ENCODE peak calls at places on chromosomes 4 and X, in ten cellular contexts. H, Z, V, J, X, O, I, E, T and S are unnamed samples.

GRCh38 chrX:7059214-7059838 is 88.2 kb upstream of the STS start:
- DNase-seq in I (no peak), T (no peak), O (no peak), E (no peak), X (no peak), H (no peak), J (no peak), V (no peak), Z (no peak), S (no peak)

GRCh38 chr4:156113138-156113537 is 159.5 kb upstream of the CTSO start:
- DNase-seq in Z (no peak), V (no peak), T (no peak), E (no peak), O (no peak), I (no peak), X (no peak), J (no peak), H (no peak), S (no peak)

GRCh38 chr4:61152433-61152832 is 47.7 kb upstream of the ADGRL3 start:
- DNase-seq in Z (no peak), T (no peak), J (no peak), E (no peak), O (no peak), H (no peak), I (no peak), X (no peak), V (no peak), S (no peak)

GRCh38 chr4:179750374-179750773 is 2308.1 kb upstream of the AGA start:
- DNase-seq in O (no peak), V (no peak), I (no peak), J (peak), X (no peak), Z (no peak), E (peak), T (no peak), H (peak), S (no peak)

GRCh38 chrX:2784026-2784425 is 32.2 kb downstream of the XG start:
- DNase-seq in J (no peak), O (peak), T (no peak), I (no peak), Z (peak), H (no peak), V (no peak), E (no peak), X (no peak), S (no peak)

GRCh38 chrX:123833387-123833786 is 26.5 kb upstream of the XIAP start:
- DNase-seq in J (peak), X (no peak), V (peak), E (peak), O (no peak), H (peak), I (peak), Z (peak), T (peak), S (no peak)

GRCh38 chr4:185933078-185933581 is 121.1 kb upstream of the SORBS2 start:
- DNase-seq in O (no peak), X (no peak), H (no peak), Z (peak), V (peak), J (no peak), T (no peak), E (peak), I (no peak), S (peak)

GRCh38 chr4:121696140-121696640 is 590 bp downstream of the ANXA5 start:
- DNase-seq in E (peak), Z (peak), H (peak), V (peak), X (no peak), O (peak), I (peak), J (peak), T (peak), S (no peak)

GRCh38 chr4:28238756-28239155 is 1378.1 kb downstream of the STIM2 start:
- DNase-seq in X (no peak), E (peak), J (no peak), I (no peak), H (no peak), V (no peak), O (no peak), T (no peak), Z (no peak), S (no peak)

GRCh38 chrX:67004451-67004850 is 365.6 kb upstream of the EDA2R start:
- DNase-seq in T (no peak), O (no peak), E (no peak), V (no peak), H (no peak), Z (no peak), J (no peak), X (no peak), I (no peak), S (no peak)

GRCh38 chrX:97876697-97877407 is 993.1 kb downstream of the RPA4 start:
- DNase-seq in X (no peak), O (no peak), Z (no peak), V (no peak), E (no peak), I (no peak), J (peak), H (no peak), T (no peak), S (no peak)

GRCh38 chr4:37243722-37244582 is 591 bp upstream of the NWD2 start:
- DNase-seq in J (no peak), T (no peak), V (no peak), E (peak), H (no peak), I (no peak), O (no peak), Z (no peak), X (no peak), S (no peak)

GRCh38 chr4:110644008-110644407 is 21.1 kb upstream of the PITX2 start:
- DNase-seq in X (no peak), E (no peak), V (no peak), Z (no peak), O (no peak), H (no peak), J (no peak), T (no peak), I (no peak), S (no peak)

GRCh38 chr4:151674804-151675290 is 86.0 kb downstream of the GATB start:
- DNase-seq in H (peak), X (peak), I (peak), J (no peak), Z (peak), V (peak), T (no peak), E (peak), O (no peak), S (no peak)

GRCh38 chr4:135485371-135485770 is 1283.8 kb upstream of the PABPC4L start:
- DNase-seq in X (no peak), E (peak), O (no peak), V (no peak), Z (no peak), I (no peak), T (no peak), H (no peak), J (no peak), S (no peak)

GRCh38 chrX:71941771-71942170 is 31.1 kb downstream of the NHSL2 start:
- DNase-seq in X (no peak), V (no peak), T (no peak), I (no peak), Z (peak), O (peak), J (no peak), H (peak), E (peak), S (no peak)

GRCh38 chrX:66635360-66635759 is 3.5 kb downstream of the EDA2R start:
- DNase-seq in I (no peak), E (peak), O (no peak), H (peak), J (no peak), Z (peak), X (peak), T (no peak), V (peak), S (peak)

GRCh38 chrX:85052636-85053343 is 49.1 kb downstream of the APOOL start:
- DNase-seq in Z (peak), O (no peak), H (peak), I (no peak), X (no peak), V (peak), T (no peak), E (peak), J (peak), S (peak)

GRCh38 chr4:8332891-8333331 is 63.4 kb downstream of the HTRA3 start:
- DNase-seq in E (no peak), X (no peak), O (no peak), J (no peak), V (no peak), T (no peak), I (no peak), Z (no peak), H (no peak), S (no peak)

GRCh38 chr4:56301181-56302076 is 85.9 kb downstream of the AASDH start:
- DNase-seq in E (peak), T (no peak), O (peak), J (peak), Z (peak), I (peak), V (peak), H (peak), X (peak), S (peak)

GRCh38 chr4:111230265-111230664 is 607.4 kb upstream of the PITX2 start:
- DNase-seq in Z (no peak), J (no peak), H (no peak), O (no peak), X (no peak), E (peak), V (no peak), I (no peak), T (no peak), S (no peak)

GRCh38 chrX:31251336-31251735 is 179.5 kb upstream of the FTHL17 start:
- DNase-seq in E (no peak), J (no peak), I (no peak), H (peak), T (no peak), Z (no peak), O (no peak), V (no peak), X (no peak), S (no peak)

DNA sequence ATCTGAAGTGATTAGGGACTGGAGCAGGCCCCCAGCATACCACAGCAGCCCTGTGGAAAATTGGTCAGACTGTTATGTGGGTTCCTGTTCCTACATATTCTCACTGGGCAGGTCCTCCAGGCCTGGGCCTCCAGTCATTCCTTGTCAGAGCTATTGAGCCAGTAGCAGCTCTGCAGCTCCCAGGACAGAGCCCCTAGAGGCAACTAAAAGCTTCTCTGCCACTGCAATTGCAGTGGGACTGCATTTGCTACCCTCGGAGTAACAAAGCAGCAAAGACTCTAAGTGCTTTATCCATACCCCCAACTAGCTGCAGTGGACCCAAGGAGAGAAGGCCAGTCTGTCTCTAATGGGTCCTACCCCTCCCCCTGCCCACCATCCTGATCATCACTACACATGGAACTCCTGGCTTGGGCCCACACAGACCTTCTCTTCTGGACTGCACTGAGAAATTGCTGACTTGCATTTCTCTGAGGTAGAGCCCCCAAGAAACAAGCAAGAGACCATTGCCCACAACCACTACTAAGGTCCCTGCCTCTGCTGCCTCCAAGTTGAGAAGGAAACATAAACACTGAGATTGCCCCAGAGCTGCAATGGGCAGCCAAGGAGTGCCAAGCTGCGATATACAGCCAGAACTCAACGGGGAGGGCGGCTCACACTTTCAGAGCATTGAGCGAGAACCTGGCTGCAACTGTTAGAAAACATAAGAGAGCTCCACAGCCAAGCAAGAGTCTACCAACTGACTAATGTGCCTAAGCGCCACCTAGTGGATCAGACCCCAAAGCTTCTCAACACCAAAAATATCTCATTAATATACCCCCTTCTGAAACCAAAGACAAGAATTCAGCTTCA is 738.7 kb upstream of the NDST4 start:
- DNase-seq in J (peak), O (no peak), Z (peak), E (peak), I (peak), X (no peak), H (no peak), T (no peak), V (no peak), S (peak)
- TF ChIP-seq CTCF in J (peak), O (no peak), Z (no peak), E (peak), I (peak), X (peak), H (no peak), T (no peak), V (no peak), S (peak)

GRCh38 chr4:134219043-134219442 is 17.5 kb upstream of the PABPC4L start:
- DNase-seq in E (no peak), X (no peak), T (no peak), H (no peak), O (no peak), Z (no peak), I (no peak), J (no peak), V (no peak), S (no peak)
- TF ChIP-seq CTCF in E (no peak), X (no peak), T (no peak), H (no peak), O (no peak), Z (no peak), I (no peak), J (no peak), V (no peak), S (no peak)

DNA sequence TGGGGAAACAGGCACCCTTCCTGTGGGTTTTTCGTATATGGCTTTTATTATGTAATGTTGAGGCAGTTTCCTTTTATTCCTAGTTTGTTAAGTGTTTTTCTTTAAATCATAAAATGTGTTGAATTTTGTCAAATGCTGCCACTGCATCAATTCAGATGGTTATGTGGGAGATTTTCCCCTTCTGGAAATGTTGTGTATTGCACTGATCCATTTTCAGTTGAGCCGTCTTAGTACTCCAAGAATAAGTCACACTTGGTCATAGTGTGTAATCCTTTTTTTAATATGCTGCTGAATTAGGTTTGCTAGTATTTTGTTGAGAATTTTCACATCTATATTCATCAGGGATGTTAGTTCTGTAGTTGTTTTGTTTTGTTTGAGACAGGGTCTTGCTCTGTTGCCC is 9.5 kb upstream of the CTBP1 start:
- DNase-seq in T (no peak), X (no peak), Z (no peak), V (no peak), O (no peak), E (no peak), J (no peak), I (no peak), H (no peak), S (no peak)
- TF ChIP-seq CTCF in T (no peak), X (no peak), Z (peak), V (no peak), O (no peak), E (no peak), J (no peak), I (no peak), H (no peak), S (no peak)

DNA sequence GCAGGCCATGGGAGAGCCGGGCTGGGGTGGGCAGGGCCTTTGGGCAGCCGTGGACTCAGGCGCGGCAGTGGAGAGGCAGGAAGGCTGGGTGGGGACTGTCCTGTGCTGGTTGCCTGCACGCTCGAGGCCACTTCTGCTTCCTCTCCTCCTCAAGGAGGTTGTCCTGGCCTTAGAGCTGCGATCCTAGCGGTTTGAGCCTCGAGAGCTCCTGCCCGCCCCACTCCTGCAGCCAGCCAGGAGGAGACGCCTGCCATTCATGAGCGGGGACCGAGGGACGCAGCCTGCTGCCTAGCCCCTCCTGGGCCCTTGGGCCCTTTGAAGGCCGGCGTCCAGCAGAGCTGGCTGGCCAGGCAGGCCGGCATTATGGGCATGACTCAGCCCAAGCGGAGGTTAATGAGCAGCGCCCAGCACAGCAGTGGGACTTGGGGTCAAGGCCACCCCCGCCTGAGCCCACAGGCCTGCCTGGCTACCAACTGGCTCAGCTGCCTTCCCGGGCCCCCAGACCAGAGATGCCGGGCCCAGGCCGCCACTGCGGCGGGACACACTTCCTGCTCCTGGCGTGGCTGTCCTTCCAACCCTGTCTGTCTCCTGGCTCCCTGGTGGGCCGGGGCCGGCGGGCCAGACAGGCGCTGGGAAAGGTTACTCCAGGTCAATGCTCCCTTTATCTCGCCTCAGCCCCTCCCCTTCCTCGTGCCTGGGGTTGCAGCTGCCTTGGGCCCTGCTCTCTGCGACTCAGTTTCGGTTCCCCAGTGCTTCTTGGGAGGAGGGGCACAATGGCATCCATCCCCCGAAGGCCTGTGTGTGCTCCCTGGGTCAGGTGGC is 1.8 kb downstream of the ABCD1 start:
- DNase-seq in T (peak), E (peak), H (peak), X (no peak), O (peak), V (peak), J (peak), Z (peak), I (peak), S (no peak)
- TF ChIP-seq CTCF in T (no peak), E (no peak), H (no peak), X (no peak), O (no peak), V (no peak), J (no peak), Z (no peak), I (no peak), S (no peak)

DNA sequence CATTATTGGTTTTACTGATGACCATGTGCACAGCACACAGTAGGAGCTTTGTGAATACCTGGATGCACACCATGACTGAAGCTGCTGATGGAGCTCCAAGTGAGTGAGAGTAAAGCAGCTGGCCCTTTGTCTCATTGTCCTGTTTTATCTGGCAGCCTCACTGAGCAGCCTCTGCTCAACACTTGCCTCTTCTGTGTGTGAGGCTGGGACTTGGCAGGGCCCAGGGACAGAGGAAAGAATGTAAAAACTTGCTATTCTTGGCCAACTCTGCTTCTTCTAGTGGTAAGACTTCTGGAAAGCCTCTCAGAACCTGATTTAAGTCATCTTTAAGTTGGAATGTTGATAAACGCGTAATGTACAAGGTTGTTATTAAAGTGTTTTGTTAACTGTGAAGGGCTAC is 61.4 kb downstream of the BEX1 start:
- DNase-seq in V (no peak), T (no peak), J (no peak), H (no peak), Z (peak), I (no peak), X (no peak), O (no peak), E (no peak), S (no peak)
- TF ChIP-seq CTCF in V (no peak), T (no peak), J (no peak), H (no peak), Z (no peak), I (no peak), X (no peak), O (no peak), E (no peak), S (no peak)

GRCh38 chr4:75432683-75433082 is 81.5 kb downstream of the RCHY1 start:
- DNase-seq in J (peak), Z (peak), H (no peak), X (no peak), V (peak), O (no peak), E (no peak), T (no peak), I (no peak), S (no peak)
- TF ChIP-seq CTCF in J (peak), Z (peak), H (peak), X (peak), V (peak), O (no peak), E (peak), T (no peak), I (no peak), S (peak)